ENCODE peak calls at places on chromosome 11, in nine cellular contexts. N is mucosa of descending colon, R is tibial artery, D is A549, C is MM.1S, U is bronchial epithelial cell, Z is mammary epithelial cell, Q is HCT116, H is neural progenitor cell. P is an unnamed sample.
A peak's percentile ranks its signal among the peaks of the same experiment; 100 is the strongest.

GRCh38 chr11:79670846-79671245 is 230.0 kb upstream of the TENM4 start:
- DNase-seq in D (no peak), H (no peak), C (no peak), R (no peak), U (no peak), Z (no peak), N (no peak), Q (no peak), P (no peak)

GRCh38 chr11:113991170-113991569 is 16.3 kb downstream of the HTR3A start:
- DNase-seq in R (no peak), D (no peak), C (peak; percentile 36), H (peak; percentile 85), U (peak; percentile 10), N (no peak), Z (peak; percentile 30), Q (no peak), P (no peak)

GRCh38 chr11:12862761-12863469 is 146.2 kb upstream of the RASSF10 start:
- DNase-seq in U (no peak), D (no peak), C (no peak), Q (no peak), H (peak; percentile 96), R (no peak), Z (peak; percentile 24), N (peak; percentile 57), P (no peak)

GRCh38 chr11:128421577-128421976 is 165.8 kb downstream of the ETS1 start:
- DNase-seq in C (no peak), H (peak; percentile 24), Z (no peak), D (no peak), N (no peak), U (peak; percentile 62), Q (no peak), R (no peak), P (no peak)

GRCh38 chr11:13011366-13012036 is 2.4 kb downstream of the RASSF10 start:
- DNase-seq in D (no peak), H (no peak), Z (peak; percentile 38), N (no peak), U (peak; percentile 64), C (no peak), Q (no peak), R (no peak), P (no peak)

GRCh38 chr11:27390959-27391326 is 27.9 kb upstream of the CCDC34 start:
- DNase-seq in C (no peak), D (no peak), U (no peak), H (no peak), Q (no peak), N (no peak), Z (no peak), R (no peak), P (no peak)

GRCh38 chr11:60691636-60692035 is 7.8 kb upstream of the MS4A8 start:
- DNase-seq in N (no peak), Z (no peak), H (no peak), U (no peak), D (no peak), C (no peak), Q (no peak), R (no peak), P (no peak)

GRCh38 chr11:134248910-134249480 is 4.2 kb downstream of the THYN1 start:
- DNase-seq in Q (no peak), D (no peak), C (peak; percentile 80), R (no peak), N (no peak), Z (no peak), H (no peak), U (no peak), P (no peak)

GRCh38 chr11:114291381-114291780 is 4.8 kb upstream of the NNMT start:
- DNase-seq in U (no peak), D (no peak), Z (no peak), H (no peak), Q (no peak), N (no peak), C (peak; percentile 18), R (no peak), P (no peak)

GRCh38 chr11:93221539-93221938 is 23.7 kb upstream of the SLC36A4 start:
- DNase-seq in R (no peak), Q (no peak), D (no peak), C (no peak), U (no peak), Z (no peak), N (peak; percentile 58), H (no peak), P (no peak)

GRCh38 chr11:42249956-42250355 is 790.5 kb upstream of the LRRC4C start:
- DNase-seq in D (no peak), C (no peak), Z (no peak), H (no peak), N (no peak), U (no peak), R (no peak), Q (no peak), P (no peak)

GRCh38 chr11:67301951-67302516 is 1.3 kb upstream of the SSH3 start:
- DNase-seq in Q (no peak), C (no peak), U (peak; percentile 71), R (peak; percentile 65), N (peak; percentile 81), H (peak; percentile 71), Z (no peak), D (no peak), P (no peak)

GRCh38 chr11:63914896-63915681 is 1.9 kb downstream of the RCOR2 start:
- DNase-seq in H (peak; percentile 28), N (no peak), D (no peak), C (no peak), Q (no peak), U (no peak), Z (no peak), R (no peak), P (no peak)

GRCh38 chr11:125433454-125434121 is 62.5 kb downstream of the FEZ1 start:
- DNase-seq in U (peak; percentile 64), C (peak; percentile 48), R (no peak), Q (peak; percentile 62), D (peak; percentile 45), H (peak; percentile 77), Z (peak; percentile 60), N (no peak), P (no peak)

GRCh38 chr11:12546660-12547059 is 127.6 kb upstream of the TEAD1 start:
- DNase-seq in H (no peak), Z (no peak), C (no peak), R (no peak), Q (no peak), D (no peak), N (no peak), U (no peak), P (no peak)

GRCh38 chr11:14340721-14341120 is 18.3 kb downstream of the RRAS2 start:
- DNase-seq in U (no peak), H (peak; percentile 48), Z (no peak), D (no peak), Q (no peak), R (no peak), N (no peak), C (no peak), P (no peak)
- TF ChIP-seq CTCF in U (no peak), H (no peak), Z (no peak), D (no peak), Q (no peak), R (no peak), N (no peak), C (no peak), P (no peak)

DNA sequence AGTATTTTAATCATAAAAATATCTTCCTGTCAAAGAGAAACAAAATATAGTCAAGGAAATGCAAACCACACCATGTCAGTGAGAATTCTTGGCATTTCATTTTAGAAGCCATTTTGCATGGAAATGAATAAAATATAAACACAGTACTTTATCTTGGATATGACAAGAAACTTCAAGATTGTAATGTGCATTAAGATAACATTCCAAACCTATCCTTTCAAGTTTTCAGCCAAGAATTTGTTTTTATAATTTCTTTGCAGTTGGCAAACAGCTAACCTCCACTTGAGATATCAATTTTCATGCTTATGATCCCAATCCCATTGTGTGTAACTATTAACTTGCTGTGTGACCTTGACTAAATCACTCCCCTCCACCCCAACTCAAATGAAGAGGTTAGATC is 59.3 kb upstream of the WT1 start:
- DNase-seq in C (no peak), U (no peak), D (no peak), H (no peak), Z (no peak), N (no peak), R (no peak), Q (no peak), P (no peak)
- H3K4me3 ChIP-seq in C (no peak overlapping the region), U (no peak overlapping the region), D (no peak overlapping the region), H (no peak overlapping the region), Z (no peak overlapping the region), N (no peak overlapping the region), R (no peak overlapping the region), Q (no peak overlapping the region), P (no peak overlapping the region)

DNA sequence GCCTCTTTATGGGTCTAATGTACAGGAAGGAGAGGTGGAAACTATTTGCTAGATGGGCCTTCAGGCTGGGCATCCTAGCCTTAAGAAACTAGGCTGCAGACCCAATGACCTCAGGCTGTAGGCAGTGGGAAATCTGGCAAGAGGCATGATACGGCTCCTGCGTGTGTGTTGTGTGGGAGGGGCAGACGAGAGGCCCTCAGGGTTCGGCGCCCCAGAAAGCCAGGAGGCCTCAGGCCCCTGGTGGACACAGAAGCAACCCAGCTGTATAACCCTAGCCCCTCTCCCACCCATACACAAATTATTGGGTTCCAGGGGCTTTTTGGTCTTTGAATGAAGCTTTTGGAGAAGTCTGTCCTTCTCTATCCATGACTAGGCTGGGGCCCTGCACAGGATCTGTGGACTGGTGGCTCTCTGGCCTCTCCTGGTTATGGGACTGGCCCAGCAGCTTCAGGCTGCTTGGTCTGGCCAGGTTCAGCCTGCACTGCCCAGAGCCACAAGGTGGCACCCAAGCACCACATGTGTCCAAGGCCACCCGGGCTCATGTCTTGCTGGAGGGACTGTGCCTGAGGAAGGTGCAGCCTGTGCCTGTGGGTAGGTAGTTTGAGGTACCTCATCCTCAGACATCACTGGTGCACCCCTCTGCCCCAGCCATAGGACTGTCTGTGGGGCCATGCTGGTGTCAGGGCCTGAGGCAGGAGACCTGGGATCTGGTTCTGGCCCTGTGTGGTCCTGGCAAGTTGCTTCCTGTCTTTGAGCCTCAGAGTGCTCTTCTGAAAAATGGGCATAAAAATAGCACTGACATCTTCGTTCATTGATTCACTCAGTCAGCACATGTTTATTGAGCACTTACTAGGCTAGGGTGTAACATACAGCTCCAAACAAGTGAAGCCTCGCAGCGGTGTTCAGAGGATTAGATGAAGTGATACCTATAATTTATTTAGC is 87.5 kb downstream of the RRM1 start:
- DNase-seq in N (peak; percentile 78), D (peak; percentile 83), C (peak; percentile 78), Q (peak; percentile 57), R (no peak), H (peak; percentile 72), U (peak; percentile 52), Z (peak; percentile 44), P (peak; percentile 19)
- TF ChIP-seq CTCF in N (peak; percentile 63), D (peak; percentile 74), C (peak; percentile 89), Q (peak; percentile 75), R (peak; percentile 37), H (peak; percentile 69), U (peak; percentile 90), Z (peak; percentile 81), P (peak; percentile 83)

DNA sequence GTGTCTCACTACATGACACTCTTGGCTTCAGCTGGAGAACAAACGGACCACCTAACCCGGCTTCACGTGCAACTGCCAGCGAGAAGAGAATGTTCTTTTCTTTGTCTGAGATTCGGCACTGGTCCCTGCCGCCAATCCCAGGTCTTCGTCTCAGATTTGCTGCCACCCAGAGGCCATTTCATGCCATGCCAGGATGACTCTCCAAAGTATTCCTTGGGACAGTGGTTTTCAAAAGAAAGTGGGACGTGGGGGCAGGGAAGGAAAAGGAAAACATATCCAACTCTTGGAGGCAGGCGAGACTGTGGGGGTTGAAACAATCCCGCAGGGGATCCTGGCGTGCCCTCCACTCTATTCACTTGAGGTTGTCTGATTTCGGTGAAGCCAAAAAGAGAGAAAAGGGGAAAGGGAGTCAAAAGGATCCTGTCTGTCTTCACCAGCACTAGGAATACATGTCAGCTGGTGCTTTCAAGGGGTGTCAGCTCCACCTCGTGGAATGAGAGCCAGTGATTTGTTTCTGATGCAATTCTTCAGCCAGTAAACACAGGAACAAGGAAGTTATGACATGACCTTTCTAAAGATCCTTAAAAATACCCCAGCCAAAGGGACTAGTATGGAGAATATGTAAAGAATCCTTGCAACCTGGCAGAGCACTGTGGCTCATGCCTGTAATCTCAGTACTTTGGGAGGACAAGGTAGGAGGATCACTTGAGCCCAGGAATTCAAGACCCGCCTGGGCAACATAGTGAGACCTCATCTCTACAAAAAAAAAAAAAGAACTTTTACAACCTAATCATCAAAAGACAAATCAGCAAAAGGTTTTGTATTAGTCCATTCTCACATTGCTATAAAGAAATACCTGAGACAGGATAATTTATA is 41.0 kb upstream of the APLNR start:
- DNase-seq in D (peak; percentile 81), N (peak; percentile 80), Q (peak; percentile 69), C (no peak), H (peak; percentile 85), Z (peak; percentile 64), U (peak; percentile 90), R (peak; percentile 77), P (no peak)
- H3K4me3 ChIP-seq in D (no peak overlapping the region), N (no peak overlapping the region), Q (peak overlapping the region; percentile 8), C (no peak overlapping the region), H (peak overlapping the region; percentile 24), Z (no peak overlapping the region), U (no peak overlapping the region), R (no peak overlapping the region), P (no peak overlapping the region)

P was measured in GM12864.